ENCODE peak calls at places on chromosomes 7 and 10, in seven cellular contexts. A is MM.1S, R is neural progenitor cell, Q is GM23248, W is H9, C is mammary epithelial cell, F is SK-N-SH. M is an unnamed sample.
A peak's percentile ranks its signal among the peaks of the same experiment; 100 is the strongest.

GRCh38 chr10:5904227-5904626 is 14.2 kb downstream of the FBH1 start:
- DNase-seq in Q (no peak), C (no peak), W (no peak), A (peak; percentile 96), R (no peak), F (no peak), M (no peak)

GRCh38 chr7:5591547-5591899 is 167.9 kb upstream of the TNRC18 start:
- DNase-seq in R (peak; percentile 71), C (peak; percentile 76), Q (peak; percentile 83), A (no peak), W (no peak), F (peak; percentile 70), M (no peak)

GRCh38 chr10:122688293-122688989 is 11.2 kb downstream of the C10orf120 start:
- DNase-seq in A (no peak), R (no peak), W (no peak), F (no peak), Q (peak; percentile 19), C (peak; percentile 9), M (no peak)

GRCh38 chr7:138713191-138713590 is 12.0 kb upstream of the SVOPL start:
- DNase-seq in W (no peak), Q (no peak), F (no peak), A (peak; percentile 90), C (no peak), R (no peak), M (no peak)

GRCh38 chr10:3784510-3785250 is at the start of gene KLF6:
- DNase-seq in C (no peak), F (peak; percentile 67), W (no peak), R (peak; percentile 67), A (peak; percentile 49), Q (peak; percentile 65), M (no peak)

GRCh38 chr10:16585103-16585502 is 63.4 kb upstream of the C1QL3 start:
- DNase-seq in C (peak; percentile 8), F (no peak), Q (no peak), A (no peak), W (no peak), R (no peak), M (no peak)

GRCh38 chr7:45890902-45891461 is 2.7 kb downstream of the IGFBP1 start:
- DNase-seq in C (peak; percentile 18), A (peak; percentile 54), F (peak; percentile 58), Q (peak; percentile 63), W (no peak), R (peak; percentile 49), M (no peak)

GRCh38 chr10:120279196-120279595 is 177.8 kb upstream of the PLPP4 start:
- DNase-seq in C (no peak), Q (no peak), W (no peak), A (no peak), F (no peak), R (no peak), M (no peak)

GRCh38 chr7:16627236-16627635 is 18.3 kb downstream of the ANKMY2 start:
- DNase-seq in A (no peak), R (no peak), F (no peak), Q (peak; percentile 68), W (no peak), C (no peak), M (no peak)

GRCh38 chr10:8428654-8429053 is 374.2 kb downstream of the GATA3 start:
- DNase-seq in C (no peak), F (no peak), A (no peak), R (no peak), W (peak; percentile 52), Q (no peak), M (no peak)

GRCh38 chr7:93890464-93891068 is at the start of gene TFPI2:
- DNase-seq in A (no peak), Q (peak; percentile 84), R (peak; percentile 63), C (peak; percentile 93), F (peak; percentile 83), W (peak; percentile 70), M (no peak)

GRCh38 chr7:156445997-156446761 is 194.4 kb upstream of the RNF32 start:
- DNase-seq in R (no peak), W (no peak), C (no peak), F (no peak), A (no peak), Q (no peak), M (no peak)

GRCh38 chr7:90816511-90817142 is 220.5 kb downstream of the CDK14 start:
- DNase-seq in W (no peak), C (peak; percentile 98), R (no peak), Q (peak; percentile 99), A (peak; percentile 38), F (peak; percentile 9), M (peak; percentile 32)

GRCh38 chr10:131654471-131655087 is 246.2 kb upstream of the PPP2R2D start:
- DNase-seq in C (no peak), F (no peak), A (no peak), R (no peak), Q (no peak), W (peak; percentile 34), M (no peak)

GRCh38 chr7:95295399-95295798 is 28.9 kb downstream of the PON1 start:
- DNase-seq in Q (no peak), C (no peak), A (no peak), F (no peak), R (no peak), W (no peak), M (no peak)

GRCh38 chr7:4665661-4666060 is 16.4 kb upstream of the FOXK1 start:
- DNase-seq in R (no peak), C (peak; percentile 62), W (no peak), F (no peak), Q (peak; percentile 88), A (no peak), M (no peak)

GRCh38 chr7:17292858-17293257 is 5.6 kb upstream of the AHR start:
- DNase-seq in C (no peak), A (no peak), W (no peak), F (no peak), Q (no peak), R (no peak), M (no peak)

GRCh38 chr10:77949167-77949566 is 22.6 kb upstream of the DLG5 start:
- DNase-seq in W (peak; percentile 94), Q (peak; percentile 85), C (peak; percentile 97), A (no peak), F (no peak), R (peak; percentile 67), M (peak; percentile 76)

GRCh38 chr7:34165927-34166550 is 260.7 kb downstream of the BMPER start:
- DNase-seq in A (peak; percentile 21), W (no peak), R (peak; percentile 40), F (peak; percentile 49), Q (peak; percentile 72), C (peak; percentile 33), M (no peak)

GRCh38 chr7:33452805-33453502 is 323.6 kb downstream of the BBS9 start:
- DNase-seq in F (no peak), Q (peak; percentile 50), W (no peak), C (no peak), R (no peak), A (no peak), M (no peak)

GRCh38 chr7:131011437-131011752 is 277.4 kb upstream of the KLF14 start:
- DNase-seq in A (no peak), R (no peak), F (no peak), W (no peak), C (no peak), Q (peak; percentile 54), M (no peak)
- H3K79me2 ChIP-seq in A (peaks cover 99% of the 10 kb centered on the region), R (no peaks in the 10 kb centered on the region), F (peaks cover 87% of the 10 kb centered on the region), W (no peaks in the 10 kb centered on the region), C (peaks cover 54% of the 10 kb centered on the region), Q (peaks cover 82% of the 10 kb centered on the region), M (peaks cover 12% of the 10 kb centered on the region)

GRCh38 chr10:72058347-72058898 is 29.9 kb downstream of the SPOCK2 start:
- DNase-seq in W (no peak), C (no peak), Q (no peak), F (no peak), R (no peak), A (no peak), M (no peak)
- H3K79me2 ChIP-seq in W (no peaks in the 10 kb centered on the region), C (no peaks in the 10 kb centered on the region), Q (no peaks in the 10 kb centered on the region), F (no peaks in the 10 kb centered on the region), R (no peaks in the 10 kb centered on the region), A (no peaks in the 10 kb centered on the region), M (no peaks in the 10 kb centered on the region)

DNA sequence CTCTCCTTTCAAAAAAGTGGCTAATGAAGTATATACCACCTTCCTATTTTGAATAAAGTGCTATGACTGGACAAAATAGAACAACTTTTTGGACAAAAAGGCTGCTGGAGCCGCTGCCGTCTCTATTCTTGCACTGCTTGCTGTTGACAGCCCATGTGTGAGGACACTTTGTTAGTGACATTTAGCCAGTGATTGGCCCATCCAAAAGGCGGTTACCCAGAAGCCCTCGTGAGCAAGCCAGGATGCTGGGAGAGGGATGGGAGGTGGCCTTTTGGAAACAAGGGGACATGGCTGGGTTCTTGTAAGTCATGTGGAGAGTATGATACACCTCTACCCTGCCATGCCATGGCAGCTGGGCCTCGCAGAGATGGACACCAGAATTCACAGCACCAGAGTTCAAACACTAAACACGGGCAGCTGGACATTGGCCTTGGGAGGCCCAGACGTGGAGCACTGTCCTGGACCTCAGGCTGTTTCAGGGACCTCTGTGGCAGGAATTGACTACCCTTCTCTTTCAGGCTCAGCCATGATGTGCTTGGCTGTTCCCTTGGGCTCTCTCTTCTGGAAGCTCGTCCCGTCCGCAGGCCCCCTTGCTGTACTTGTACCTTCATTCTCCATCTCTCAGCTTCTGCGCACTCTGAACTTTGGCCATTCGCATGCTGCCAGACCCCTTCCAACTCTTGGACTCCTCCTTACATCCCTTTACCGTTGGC is 118.3 kb downstream of the TCF7L2 start:
- DNase-seq in Q (no peak), F (no peak), A (no peak), C (no peak), W (no peak), R (no peak), M (no peak)
- H3K79me2 ChIP-seq in Q (peaks cover 93% of the 10 kb centered on the region), F (no peaks in the 10 kb centered on the region), A (no peaks in the 10 kb centered on the region), C (peaks cover 49% of the 10 kb centered on the region), W (peaks cover 10% of the 10 kb centered on the region), R (peaks cover 98% of the 10 kb centered on the region), M (no peaks in the 10 kb centered on the region)

GRCh38 chr7:513521-514166 is 6.0 kb downstream of the PDGFA start:
- DNase-seq in F (no peak), A (no peak), W (no peak), Q (peak; percentile 38), R (no peak), C (peak; percentile 55), M (no peak)
- H3K79me2 ChIP-seq in F (peaks cover 89% of the 10 kb centered on the region), A (no peaks in the 10 kb centered on the region), W (peaks cover 6% of the 10 kb centered on the region), Q (no peaks in the 10 kb centered on the region), R (peaks cover 7% of the 10 kb centered on the region), C (peaks cover 91% of the 10 kb centered on the region), M (peaks cover 72% of the 10 kb centered on the region)